ENCODE peak calls at places on chromosome 12, in eight cellular contexts. B is gastrocnemius medialis, I is A549, J is AG09309, S is astrocyte of the cerebellum, V is HFF-Myc, X is uterus, E is prostate gland. O is an unnamed sample.

GRCh38 chr12:4701863-4702262 is 18.3 kb upstream of the GALNT8 start:
- DNase-seq in X (no peak), J (no peak), I (no peak), S (no peak), B (no peak), E (no peak), V (no peak), O (no peak)

GRCh38 chr12:14630793-14631192 is 63.1 kb upstream of the PLBD1 start:
- DNase-seq in X (no peak), V (no peak), S (no peak), B (no peak), E (no peak), I (no peak), J (no peak), O (no peak)

GRCh38 chr12:24138041-24138440 is 188.6 kb upstream of the SOX5 start:
- DNase-seq in I (no peak), X (no peak), V (no peak), S (no peak), E (no peak), B (no peak), J (no peak), O (no peak)

GRCh38 chr12:24938341-24938740 is 10.6 kb downstream of the BCAT1 start:
- DNase-seq in X (no peak), E (no peak), V (no peak), S (no peak), J (no peak), B (no peak), I (no peak), O (no peak)

GRCh38 chr12:75603475-75603874 is 92.1 kb upstream of the KRR1 start:
- DNase-seq in J (no peak), I (no peak), V (no peak), E (no peak), B (no peak), S (peak; percentile 29), X (no peak), O (no peak)

GRCh38 chr12:26870491-26871419 is 37.8 kb upstream of the ITPR2 start:
- DNase-seq in I (peak; percentile 26), S (no peak), V (peak; percentile 27), E (peak; percentile 78), X (no peak), B (no peak), J (no peak), O (no peak)

GRCh38 chr12:42862055-42862454 is 272.5 kb upstream of the PRICKLE1 start:
- DNase-seq in B (no peak), E (no peak), J (no peak), X (no peak), I (no peak), V (no peak), S (peak; percentile 33), O (peak; percentile 60)

GRCh38 chr12:53867216-53868012 is 71.2 kb upstream of the HOXC13 start:
- DNase-seq in S (no peak), X (no peak), I (peak; percentile 86), B (no peak), J (no peak), E (no peak), V (no peak), O (no peak)

GRCh38 chr12:1594045-1594294 is 411 bp downstream of the FBXL14 start:
- DNase-seq in X (no peak), S (no peak), B (peak; percentile 40), J (no peak), E (peak; percentile 54), V (no peak), I (peak; percentile 67), O (no peak)

GRCh38 chr12:131903270-131904255 is 9.1 kb downstream of the ULK1 start:
- DNase-seq in X (no peak), J (no peak), B (no peak), E (no peak), I (no peak), S (no peak), V (no peak), O (no peak)

GRCh38 chr12:65720136-65720535 is 104.1 kb upstream of the HMGA2 start:
- DNase-seq in B (no peak), V (peak; percentile 57), X (no peak), J (peak; percentile 79), I (no peak), E (no peak), S (no peak), O (peak; percentile 87)

GRCh38 chr12:68954811-68955210 is 21.8 kb upstream of the CPM start:
- DNase-seq in I (no peak), J (no peak), B (no peak), S (no peak), X (no peak), V (no peak), E (no peak), O (no peak)

GRCh38 chr12:132365226-132365625 is 35.8 kb upstream of the GALNT9 start:
- DNase-seq in B (no peak), I (no peak), V (no peak), J (no peak), E (no peak), X (no peak), S (no peak), O (no peak)

GRCh38 chr12:43969882-43970281 is 134.0 kb downstream of the TMEM117 start:
- DNase-seq in V (no peak), I (peak; percentile 41), J (no peak), E (no peak), X (no peak), B (no peak), S (no peak), O (no peak)

GRCh38 chr12:89200217-89200616 is 152.1 kb downstream of the DUSP6 start:
- DNase-seq in I (no peak), E (no peak), B (no peak), J (no peak), V (no peak), S (no peak), X (no peak), O (no peak)

GRCh38 chr12:3526776-3527175 is 35.8 kb downstream of the PRMT8 start:
- DNase-seq in E (no peak), X (no peak), S (no peak), J (no peak), B (no peak), I (no peak), V (no peak), O (no peak)

GRCh38 chr12:3520168-3520567 is 29.2 kb downstream of the PRMT8 start:
- DNase-seq in S (no peak), I (no peak), J (no peak), X (no peak), B (no peak), V (no peak), E (peak; percentile 11), O (no peak)

GRCh38 chr12:3520711-3521110 is 29.7 kb downstream of the PRMT8 start:
- DNase-seq in X (no peak), J (no peak), E (no peak), S (no peak), B (no peak), V (no peak), I (no peak), O (no peak)

GRCh38 chr12:3523728-3524127 is 32.7 kb downstream of the PRMT8 start:
- DNase-seq in X (no peak), V (no peak), E (no peak), J (no peak), S (no peak), I (no peak), B (no peak), O (no peak)

GRCh38 chr12:3523058-3523457 is 32.1 kb downstream of the PRMT8 start:
- DNase-seq in S (no peak), V (no peak), X (no peak), I (no peak), J (no peak), E (no peak), B (no peak), O (no peak)
- TF ChIP-seq CTCF in S (no peak), V (peak; percentile 2), X (no peak), I (no peak), J (no peak), E (no peak), B (no peak), O (no peak)

DNA sequence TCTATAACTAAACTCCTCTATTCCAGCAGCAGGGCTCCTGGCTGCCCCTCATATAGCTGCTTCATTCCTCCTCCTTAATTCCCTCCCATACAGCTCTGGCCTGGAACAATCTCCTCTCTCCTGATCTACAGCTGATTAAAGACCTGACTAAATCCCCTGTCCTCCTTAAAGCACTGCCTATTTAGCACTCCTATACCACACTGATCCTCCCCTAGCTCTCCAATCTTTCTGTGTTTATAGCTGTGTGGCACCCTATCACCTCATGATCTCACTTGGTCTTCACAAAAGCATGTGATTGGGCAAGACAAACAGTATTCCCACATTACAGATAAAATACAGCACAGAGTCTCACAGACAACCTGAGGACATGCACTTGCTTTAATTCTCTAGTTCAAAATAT is 17.4 kb downstream of the FMNL3 start:
- DNase-seq in B (no peak), S (no peak), E (no peak), I (no peak), V (no peak), J (no peak), X (no peak), O (no peak)
- H3K4me3 ChIP-seq in B (no peak overlapping the region), S (no peak overlapping the region), E (no peak overlapping the region), I (no peak overlapping the region), V (no peak overlapping the region), J (no peak overlapping the region), X (no peak overlapping the region), O (no peak overlapping the region)

DNA sequence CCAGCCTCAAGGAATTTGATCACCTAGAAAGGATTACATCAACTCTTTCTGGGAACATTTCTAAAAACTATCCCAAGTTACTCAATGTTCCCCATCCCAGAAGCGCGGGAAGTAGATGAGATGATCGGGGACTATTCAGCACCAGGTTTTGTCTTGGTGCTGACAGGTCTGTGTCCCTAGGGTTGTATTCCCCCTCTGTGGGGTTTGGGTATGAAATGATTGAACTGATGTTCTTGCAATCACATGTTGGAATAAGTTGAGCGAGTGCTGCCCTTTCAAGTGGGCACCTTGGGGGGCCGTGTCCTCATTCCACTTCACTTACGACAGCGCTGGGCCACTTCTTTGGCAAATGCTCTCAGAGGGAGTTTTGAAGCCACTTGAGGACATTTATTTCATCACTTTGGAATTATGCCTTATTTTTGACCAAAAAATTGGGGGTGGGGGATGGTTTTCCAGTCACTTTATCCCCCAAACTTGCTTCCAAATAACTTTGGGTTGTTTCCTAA is 69.8 kb downstream of the RFX4 start:
- DNase-seq in X (no peak), I (no peak), B (no peak), E (no peak), S (no peak), J (no peak), V (no peak), O (no peak)
- TF ChIP-seq CTCF in X (no peak), I (no peak), B (no peak), E (no peak), S (no peak), J (no peak), V (no peak), O (no peak)

GRCh38 chr12:9066183-9066623 is 49.5 kb downstream of the A2M start:
- DNase-seq in I (no peak), X (no peak), V (no peak), B (no peak), E (no peak), J (no peak), S (no peak), O (no peak)

GRCh38 chr12:9064201-9064814 is 51.4 kb downstream of the A2M start:
- DNase-seq in X (peak; percentile 54), B (peak; percentile 45), S (no peak), I (peak; percentile 75), J (peak; percentile 5), V (no peak), E (peak; percentile 68), O (no peak)

GRCh38 chr12:9066755-9067433 is 48.8 kb downstream of the A2M start:
- DNase-seq in J (no peak), E (no peak), S (no peak), V (no peak), B (no peak), I (no peak), X (no peak), O (no peak)

GRCh38 chr12:9065607-9065856 is 50.2 kb downstream of the A2M start:
- DNase-seq in I (no peak), B (no peak), S (no peak), J (no peak), E (no peak), V (no peak), X (no peak), O (no peak)

GRCh38 chr12:9064815-9065606 is 50.7 kb downstream of the A2M start:
- DNase-seq in J (no peak), I (peak; percentile 67), X (peak; percentile 75), V (no peak), E (peak; percentile 93), B (peak; percentile 50), S (no peak), O (no peak)
- H3K4me3 ChIP-seq in J (peak overlapping the region; percentile 71), I (peak overlapping the region; percentile 56), X (peak overlapping the region; percentile 85), V (peak overlapping the region; percentile 51), E (peak overlapping the region; percentile 80), B (peak overlapping the region; percentile 71), S (peak overlapping the region; percentile 67), O (peak overlapping the region; percentile 93)

O was measured in epithelial cell of proximal tubule.